ENCODE peak calls at places on chromosome 19, in four cellular contexts. One of them, this sample, is unnamed.

GRCh38 chr19:45293682-45294081 is 29.0 kb downstream of the CKM start:
- DNase-seq in SK-N-SH: no peak
- DNase-seq in HepG2: no peak
- DNase-seq in K562: no peak
- DNase-seq in this sample: no peak

GRCh38 chr19:18697680-18698079 is 14.2 kb downstream of the CRTC1 start:
- DNase-seq in SK-N-SH: no peak
- DNase-seq in HepG2: no peak
- DNase-seq in K562: no peak
- DNase-seq in this sample: no peak

GRCh38 chr19:55640043-55640576 is 692 bp upstream of the ZNF580 start:
- DNase-seq in SK-N-SH: peak; percentile 83
- DNase-seq in HepG2: no peak
- DNase-seq in K562: peak; percentile 70
- DNase-seq in this sample: no peak

GRCh38 chr19:7926727-7927604 is 1.0 kb upstream of the CTXN1 start:
- DNase-seq in SK-N-SH: peak; percentile 36
- DNase-seq in HepG2: no peak
- DNase-seq in K562: no peak
- DNase-seq in this sample: no peak

GRCh38 chr19:17448190-17448967 is at the start of gene TMEM221:
- DNase-seq in SK-N-SH: peak; percentile 86
- DNase-seq in HepG2: no peak
- DNase-seq in K562: peak; percentile 77
- DNase-seq in this sample: no peak

GRCh38 chr19:49851456-49852259 is 699 bp downstream of the PTOV1 start:
- DNase-seq in SK-N-SH: peak; percentile 80
- DNase-seq in HepG2: no peak
- DNase-seq in K562: peak; percentile 68
- DNase-seq in this sample: no peak

GRCh38 chr19:9913237-9914000 is 22.9 kb downstream of the OLFM2 start:
- DNase-seq in SK-N-SH: peak; percentile 90
- DNase-seq in HepG2: no peak
- DNase-seq in K562: peak; percentile 46
- DNase-seq in this sample: no peak

GRCh38 chr19:41626877-41627276 is at the start of gene CEACAM4:
- DNase-seq in SK-N-SH: no peak
- DNase-seq in HepG2: no peak
- DNase-seq in K562: no peak
- DNase-seq in this sample: no peak

GRCh38 chr19:51086153-51086850 is 3.6 kb upstream of the KLK14 start:
- DNase-seq in SK-N-SH: no peak
- DNase-seq in HepG2: no peak
- DNase-seq in K562: no peak
- DNase-seq in this sample: no peak

GRCh38 chr19:45477713-45478453 is 10.1 kb downstream of the FOSB start:
- DNase-seq in SK-N-SH: no peak
- DNase-seq in HepG2: no peak
- DNase-seq in K562: no peak
- DNase-seq in this sample: no peak

GRCh38 chr19:47483800-47484690 is at the start of gene KPTN:
- DNase-seq in SK-N-SH: peak; percentile 98
- DNase-seq in HepG2: peak; percentile 77
- DNase-seq in K562: peak; percentile 94
- DNase-seq in this sample: peak; percentile 86

GRCh38 chr19:13153627-13154240 is 3.5 kb downstream of the IER2 start:
- DNase-seq in SK-N-SH: no peak
- DNase-seq in HepG2: no peak
- DNase-seq in K562: peak; percentile 35
- DNase-seq in this sample: no peak

GRCh38 chr19:13152854-13153626 is 2.8 kb downstream of the IER2 start:
- DNase-seq in SK-N-SH: peak; percentile 92
- DNase-seq in HepG2: peak; percentile 86
- DNase-seq in K562: peak; percentile 93
- DNase-seq in this sample: peak; percentile 93

GRCh38 chr19:13154241-13154778 is 4.1 kb downstream of the IER2 start:
- DNase-seq in SK-N-SH: peak; percentile 57
- DNase-seq in HepG2: peak; percentile 65
- DNase-seq in K562: peak; percentile 68
- DNase-seq in this sample: no peak

GRCh38 chr19:13155472-13156284 is 5.5 kb downstream of the IER2 start:
- DNase-seq in SK-N-SH: peak; percentile 63
- DNase-seq in HepG2: peak; percentile 69
- DNase-seq in K562: peak; percentile 81
- DNase-seq in this sample: no peak

DNA sequence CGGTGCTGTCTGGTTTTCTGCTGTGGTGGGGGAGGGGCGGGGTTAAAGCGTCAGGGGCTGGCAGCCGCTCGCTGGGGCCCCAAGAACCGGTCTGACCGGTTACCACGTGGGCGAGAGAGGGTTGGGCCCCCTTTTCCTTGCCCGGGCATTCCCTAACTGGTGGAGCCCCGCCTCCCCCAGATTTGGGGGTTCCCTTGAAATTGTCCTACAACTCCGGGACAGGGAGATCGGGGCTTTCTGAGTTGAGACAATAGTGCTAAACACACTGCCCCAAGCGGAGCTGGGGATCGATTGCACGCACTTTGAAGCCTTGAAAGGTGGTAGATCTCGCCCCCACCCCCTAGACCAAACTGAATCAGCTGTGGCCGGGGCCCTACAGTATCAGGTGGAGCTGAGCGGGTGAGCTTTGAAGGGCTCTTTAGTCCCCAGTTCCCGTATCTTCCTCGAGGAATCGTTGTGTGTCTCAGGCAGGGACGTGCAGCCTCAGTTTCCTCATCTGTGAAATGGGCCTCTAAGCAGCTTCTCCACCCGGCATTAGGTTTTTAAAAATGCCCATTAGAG is 4.8 kb downstream of the IER2 start:
- DNase-seq in SK-N-SH: peak; percentile 61
- DNase-seq in HepG2: peak; percentile 75
- DNase-seq in K562: peak; percentile 50
- DNase-seq in this sample: peak; percentile 91
- TF ChIP-seq SIN3A in SK-N-SH: no peak
- TF ChIP-seq SIN3A in HepG2: peak; percentile 79
- TF ChIP-seq SIN3A in K562: no peak
- TF ChIP-seq SIN3A in this sample: no peak

DNA sequence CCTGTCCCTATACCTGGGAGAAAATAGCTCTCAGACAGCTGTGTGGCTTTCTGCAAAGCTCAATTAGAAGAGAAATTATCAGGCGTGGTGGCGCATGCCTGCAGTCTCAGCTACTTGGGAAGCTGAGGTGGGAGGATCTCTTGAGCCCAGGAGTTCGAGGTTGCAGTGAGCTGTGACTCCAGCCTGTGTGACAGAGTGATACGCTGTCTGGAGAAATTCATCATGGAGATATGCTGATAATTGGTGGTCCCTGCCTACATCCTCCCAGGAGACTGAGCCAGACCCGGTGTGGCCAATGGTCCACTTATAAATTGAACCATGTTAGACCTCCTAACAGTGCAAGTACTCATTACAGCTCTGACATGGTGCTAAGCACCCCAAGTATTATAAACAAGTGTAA is 58.7 kb upstream of the ZNF599 start:
- DNase-seq in SK-N-SH: no peak
- DNase-seq in HepG2: no peak
- DNase-seq in K562: no peak
- DNase-seq in this sample: no peak
- H3K4me2 ChIP-seq in SK-N-SH: no peak overlapping the region
- H3K4me2 ChIP-seq in HepG2: no peak overlapping the region
- H3K4me2 ChIP-seq in K562: no peak overlapping the region
- H3K4me2 ChIP-seq in this sample: no peak overlapping the region

DNA sequence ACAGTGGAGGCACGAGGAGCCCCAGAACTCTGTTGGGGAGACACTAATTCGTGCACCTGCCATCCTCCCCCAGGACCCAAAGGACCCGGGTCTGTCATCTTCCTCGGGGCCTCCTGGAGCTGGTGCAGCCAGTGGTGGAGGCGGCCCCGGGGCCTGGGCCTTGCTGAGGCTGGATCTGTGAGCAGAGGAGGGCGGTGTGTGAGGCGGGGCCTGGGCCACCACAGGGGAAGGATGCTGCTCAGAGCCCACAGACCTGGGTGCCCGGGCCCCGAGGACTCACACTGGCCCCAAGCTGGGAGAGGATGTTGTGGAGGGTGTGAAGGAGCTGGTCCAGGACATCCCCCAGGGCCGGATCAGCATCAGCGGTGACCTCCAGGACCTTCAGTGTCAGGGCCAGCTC is 8.3 kb downstream of the IFNL3 start:
- DNase-seq in SK-N-SH: no peak
- DNase-seq in HepG2: no peak
- DNase-seq in K562: no peak
- DNase-seq in this sample: no peak
- TF ChIP-seq SIN3A in SK-N-SH: no peak
- TF ChIP-seq SIN3A in HepG2: no peak
- TF ChIP-seq SIN3A in K562: no peak
- TF ChIP-seq SIN3A in this sample: no peak

DNA sequence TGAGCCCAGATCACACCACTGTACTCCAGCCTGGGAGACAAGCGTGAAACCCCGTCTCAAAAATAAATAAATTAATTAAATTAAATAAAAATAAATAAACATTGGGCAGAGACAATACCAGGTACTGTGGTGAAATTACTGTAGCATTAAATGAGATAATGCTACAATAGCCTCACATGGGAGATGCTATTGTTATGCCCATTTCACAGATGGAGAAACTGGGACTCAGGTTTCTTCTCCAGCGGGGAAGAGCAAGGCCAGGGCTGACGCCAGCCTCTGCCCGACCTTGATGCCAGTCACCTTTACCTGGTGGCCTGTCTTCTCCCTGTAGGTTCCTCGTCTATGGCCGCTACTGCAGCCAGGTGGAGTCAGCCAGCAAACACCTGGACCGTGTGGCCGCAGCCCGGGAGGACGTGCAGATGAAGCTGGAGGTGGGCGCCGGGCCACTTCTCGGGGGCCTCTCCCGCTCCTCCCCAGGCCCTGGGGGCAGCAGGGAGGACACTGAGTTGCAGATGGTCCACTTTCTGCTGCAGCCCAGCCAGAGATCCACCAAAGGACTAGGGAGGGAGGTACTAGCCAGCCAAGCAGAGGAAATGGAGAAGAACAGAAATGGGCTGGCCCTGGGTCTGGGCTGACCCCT is 53.9 kb downstream of the VAV1 start:
- DNase-seq in SK-N-SH: no peak
- DNase-seq in HepG2: no peak
- DNase-seq in K562: no peak
- DNase-seq in this sample: no peak
- H3K4me2 ChIP-seq in SK-N-SH: no peak overlapping the region
- H3K4me2 ChIP-seq in HepG2: no peak overlapping the region
- H3K4me2 ChIP-seq in K562: no peak overlapping the region
- H3K4me2 ChIP-seq in this sample: no peak overlapping the region

GRCh38 chr19:2887391-2887914 is 13.3 kb upstream of the ZNF57 start:
- DNase-seq in SK-N-SH: peak; percentile 78
- DNase-seq in HepG2: peak; percentile 76
- DNase-seq in K562: peak; percentile 57
- DNase-seq in this sample: peak; percentile 64

GRCh38 chr19:2888739-2889224 is 11.9 kb upstream of the ZNF57 start:
- DNase-seq in SK-N-SH: no peak
- DNase-seq in HepG2: no peak
- DNase-seq in K562: no peak
- DNase-seq in this sample: no peak

GRCh38 chr19:2885736-2886135 is 15.0 kb upstream of the ZNF57 start:
- DNase-seq in SK-N-SH: no peak
- DNase-seq in HepG2: no peak
- DNase-seq in K562: no peak
- DNase-seq in this sample: no peak

DNA sequence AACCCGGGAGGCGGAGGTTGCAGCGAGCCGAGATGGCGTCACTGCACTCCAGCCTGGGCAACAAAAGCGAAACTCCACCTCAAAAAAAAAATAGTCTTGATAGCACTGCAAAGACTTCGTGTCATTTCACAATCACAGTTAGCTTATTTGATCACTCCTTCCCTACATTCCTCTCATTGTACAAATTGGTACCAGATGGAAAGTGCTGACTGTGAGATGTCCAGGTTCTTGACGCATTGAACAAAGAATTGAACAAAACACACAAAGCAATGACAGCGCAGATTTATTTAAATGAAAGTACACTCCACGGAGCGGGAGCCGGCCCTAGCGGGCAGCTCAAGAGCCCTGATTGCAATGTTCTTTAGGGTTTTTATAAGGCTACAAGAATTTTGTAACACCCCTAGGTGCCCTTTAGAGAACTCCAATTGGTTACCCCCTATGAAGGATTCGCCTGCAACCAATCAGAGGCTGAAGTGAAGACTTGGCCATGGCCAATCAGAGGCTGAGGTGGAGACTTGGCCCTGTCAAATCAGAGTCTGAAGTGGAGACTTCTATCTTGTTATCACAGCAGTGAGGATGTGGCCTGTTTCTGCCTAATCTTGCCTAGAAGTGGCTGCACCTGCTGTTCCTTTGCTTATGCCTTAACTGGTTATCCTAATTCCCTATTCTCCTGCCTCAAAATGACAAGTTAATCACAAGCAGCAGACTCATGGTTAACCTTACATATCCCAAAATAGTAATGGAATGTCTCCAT is 16.7 kb downstream of the ZNF556 start:
- DNase-seq in SK-N-SH: no peak
- DNase-seq in HepG2: no peak
- DNase-seq in K562: peak; percentile 48
- DNase-seq in this sample: no peak
- TF ChIP-seq SIN3A in SK-N-SH: no peak
- TF ChIP-seq SIN3A in HepG2: no peak
- TF ChIP-seq SIN3A in K562: no peak
- TF ChIP-seq SIN3A in this sample: no peak

This sample was measured in HCT116.